ENCODE peak calls at places on chromosomes 5 and 9, in four cellular contexts. G is A549; N is CD8-positive, alpha-beta T cell; Z is heart left ventricle. L is an unnamed sample.

GRCh38 chr5:149205625-149206523 is 64.6 kb downstream of the ABLIM3 start:
- DNase-seq in G (no peak), N (no peak), Z (no peak), L (peak)

GRCh38 chr5:110055301-110055700 is 365.6 kb downstream of the MAN2A1 start:
- DNase-seq in G (no peak), N (no peak), Z (no peak), L (no peak)

GRCh38 chr9:136339173-136339957 is 12.0 kb downstream of the GPSM1 start:
- DNase-seq in G (peak), N (no peak), Z (peak), L (peak)

GRCh38 chr5:148984333-148984732 is 78.5 kb downstream of the SH3TC2 start:
- DNase-seq in G (peak), N (no peak), Z (no peak), L (peak)

GRCh38 chr5:128532127-128532526 is 5.9 kb downstream of the FBN2 start:
- DNase-seq in G (no peak), N (no peak), Z (no peak), L (no peak)

GRCh38 chr5:174381241-174381640 is 335.7 kb downstream of the NSG2 start:
- DNase-seq in G (no peak), N (no peak), Z (no peak), L (no peak)

GRCh38 chr9:34512131-34513078 is 10.4 kb downstream of the ENHO start:
- DNase-seq in G (no peak), N (no peak), Z (no peak), L (no peak)

GRCh38 chr9:133948571-133949485 is 43.3 kb downstream of the VAV2 start:
- DNase-seq in G (no peak), N (no peak), Z (no peak), L (no peak)

GRCh38 chr5:74205745-74206570 is 434.6 kb downstream of the ENC1 start:
- DNase-seq in G (no peak), N (no peak), Z (no peak), L (no peak)

GRCh38 chr9:98182069-98182820 is 10.2 kb downstream of the CORO2A start:
- DNase-seq in G (no peak), N (no peak), Z (no peak), L (peak)

GRCh38 chr9:27888661-27889295 is 315.5 kb upstream of the C9orf72 start:
- DNase-seq in G (peak), N (no peak), Z (no peak), L (peak)

GRCh38 chr5:55176176-55176818 is 3.3 kb upstream of the CDC20B start:
- DNase-seq in G (peak), N (no peak), Z (peak), L (no peak)

GRCh38 chr5:140342287-140342686 is 4.1 kb downstream of the HBEGF start:
- DNase-seq in G (no peak), N (no peak), Z (peak), L (no peak)

GRCh38 chr5:151596839-151597539 is 5.9 kb upstream of the FAT2 start:
- DNase-seq in G (no peak), N (no peak), Z (no peak), L (no peak)

GRCh38 chr9:103397868-103398600 is 402.9 kb downstream of the CYLC2 start:
- DNase-seq in G (peak), N (no peak), Z (no peak), L (peak)

GRCh38 chr5:141821430-141821925 is 56.7 kb downstream of the PCDH1 start:
- DNase-seq in G (peak), N (no peak), Z (no peak), L (peak)

GRCh38 chr5:96256795-96257470 is 176.1 kb downstream of the PCSK1 start:
- DNase-seq in G (peak), N (no peak), Z (no peak), L (peak)

GRCh38 chr9:34588671-34589370 is 703 bp downstream of the CNTFR start:
- DNase-seq in G (no peak), N (no peak), Z (no peak), L (no peak)

GRCh38 chr9:34485822-34486221 is 27.2 kb downstream of the DNAI1 start:
- DNase-seq in G (no peak), N (no peak), Z (no peak), L (no peak)

GRCh38 chr5:73615085-73615484 is 10.9 kb upstream of the ARHGEF28 start:
- DNase-seq in G (peak), N (no peak), Z (no peak), L (no peak)

GRCh38 chr9:85244856-85245255 is 496.9 kb downstream of the AGTPBP1 start:
- DNase-seq in G (no peak), N (no peak), Z (no peak), L (no peak)

GRCh38 chr5:112923148-112923917 is 1.3 kb upstream of the REEP5 start:
- DNase-seq in G (no peak), N (no peak), Z (no peak), L (no peak)

GRCh38 chr5:133867851-133868545 is 100.4 kb downstream of the C5orf15 start:
- DNase-seq in G (no peak), N (no peak), Z (no peak), L (no peak)

GRCh38 chr5:141483842-141484241 is 988 bp upstream of the PCDHGC4 start:
- DNase-seq in G (no peak), N (no peak), Z (no peak), L (no peak)

GRCh38 chr5:136014049-136014516 is 14.7 kb upstream of the TGFBI start:
- DNase-seq in G (no peak), N (no peak), Z (no peak), L (no peak)

GRCh38 chr9:96612105-96612965 is 7.3 kb downstream of the CDC14B start:
- DNase-seq in G (peak), N (no peak), Z (peak), L (peak)

GRCh38 chr9:136017813-136018190 is 56.6 kb upstream of the UBAC1 start:
- DNase-seq in G (no peak), N (no peak), Z (no peak), L (no peak)

GRCh38 chr9:16154570-16155078 is 601.8 kb downstream of the CCDC171 start:
- DNase-seq in G (peak), N (no peak), Z (no peak), L (peak)

GRCh38 chr5:175797521-175798038 is 73.8 kb upstream of the CPLX2 start:
- DNase-seq in G (peak), N (no peak), Z (no peak), L (no peak)

GRCh38 chr5:54558362-54558761 is 40.8 kb downstream of the SNX18 start:
- DNase-seq in G (no peak), N (no peak), Z (no peak), L (peak)

GRCh38 chr9:107137495-107138202 is 145.4 kb upstream of the RAD23B start:
- DNase-seq in G (peak), N (no peak), Z (no peak), L (peak)

DNA sequence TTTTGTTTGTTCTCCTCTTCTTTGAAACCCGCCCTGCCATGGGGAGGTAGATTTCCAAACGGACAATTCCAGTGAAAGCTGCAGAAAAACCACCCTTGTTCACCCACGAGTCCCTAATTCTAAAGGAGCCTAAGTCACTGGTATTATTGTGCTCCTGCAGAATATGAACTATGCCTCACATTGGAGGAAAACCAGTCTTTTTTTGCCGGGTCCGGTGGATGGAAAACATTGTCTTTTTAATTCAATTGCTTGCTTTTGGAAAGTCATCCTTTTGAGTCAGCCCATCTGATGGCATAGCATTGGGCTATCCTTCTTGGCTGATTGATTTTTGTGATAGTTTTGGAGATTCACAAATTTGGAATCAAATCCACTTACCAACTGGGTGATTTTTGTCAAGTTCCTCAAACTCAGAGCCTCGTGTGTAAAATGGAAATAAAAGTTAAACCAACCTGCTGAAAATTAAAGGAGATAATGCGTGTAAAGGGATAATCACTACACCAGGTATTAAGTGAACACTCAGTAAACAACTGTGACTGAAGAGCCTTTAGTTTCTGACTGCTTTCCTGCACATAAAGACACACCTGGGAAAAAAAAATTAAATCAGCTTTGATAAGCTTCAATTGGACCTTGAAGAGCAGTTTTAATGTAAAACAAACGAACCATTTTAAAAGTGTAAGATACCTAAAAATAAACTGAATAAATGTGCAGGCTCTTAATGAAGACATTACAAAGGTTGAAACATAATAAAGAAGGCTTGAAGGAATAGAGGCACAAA is 783 bp upstream of the CCNJL start:
- DNase-seq in G (no peak), N (no peak), Z (no peak), L (no peak)
- H3K4me3 ChIP-seq in G (peak), N (no peak), Z (peak), L (peak)

GRCh38 chr5:15627109-15627508 is 127.1 kb downstream of the FBXL7 start:
- DNase-seq in G (no peak), N (no peak), Z (no peak), L (no peak)
- TF ChIP-seq CTCF in G (no peak), N (no peak), Z (no peak), L (no peak)

DNA sequence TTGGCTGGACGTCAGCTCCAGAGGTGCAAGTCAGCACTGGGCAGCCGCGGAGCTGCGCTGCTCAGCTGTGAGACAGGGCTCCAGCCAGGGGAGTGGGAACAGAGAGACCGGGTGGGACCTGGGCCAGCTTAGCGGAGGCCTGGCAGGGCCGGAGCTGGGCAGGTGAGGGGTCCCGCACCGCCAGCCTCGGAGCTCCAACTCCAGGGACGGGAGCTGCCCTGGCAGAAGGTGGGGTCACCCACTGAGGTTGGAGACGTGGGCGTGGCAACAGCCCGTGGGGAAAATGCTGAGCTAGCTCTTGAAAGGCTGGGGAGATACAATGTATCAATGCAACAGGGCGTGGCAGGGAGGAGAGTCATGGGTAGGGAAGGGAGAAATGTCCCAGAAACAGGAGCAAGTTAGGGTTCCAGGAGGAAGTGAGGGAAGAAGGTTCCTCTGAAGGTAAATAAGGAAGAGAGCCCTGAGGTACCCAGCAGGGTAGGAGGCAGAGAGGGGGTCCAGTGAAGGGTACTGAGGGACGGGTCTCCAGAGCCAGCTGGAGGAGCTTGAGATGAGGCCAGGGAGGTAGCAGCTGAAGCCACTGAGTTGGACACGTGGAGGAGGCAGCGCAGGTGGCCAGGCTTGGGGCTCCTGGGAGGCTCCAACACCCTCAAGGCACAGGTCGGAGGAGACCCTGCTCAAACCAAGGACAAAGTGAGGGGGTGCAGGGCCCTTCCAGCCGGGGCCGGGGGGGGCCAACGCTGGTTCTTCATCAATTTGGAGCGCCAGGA is 736 bp upstream of the NKD2 start:
- DNase-seq in G (no peak), N (no peak), Z (peak), L (no peak)
- H3K4me3 ChIP-seq in G (peak), N (no peak), Z (no peak), L (no peak)

DNA sequence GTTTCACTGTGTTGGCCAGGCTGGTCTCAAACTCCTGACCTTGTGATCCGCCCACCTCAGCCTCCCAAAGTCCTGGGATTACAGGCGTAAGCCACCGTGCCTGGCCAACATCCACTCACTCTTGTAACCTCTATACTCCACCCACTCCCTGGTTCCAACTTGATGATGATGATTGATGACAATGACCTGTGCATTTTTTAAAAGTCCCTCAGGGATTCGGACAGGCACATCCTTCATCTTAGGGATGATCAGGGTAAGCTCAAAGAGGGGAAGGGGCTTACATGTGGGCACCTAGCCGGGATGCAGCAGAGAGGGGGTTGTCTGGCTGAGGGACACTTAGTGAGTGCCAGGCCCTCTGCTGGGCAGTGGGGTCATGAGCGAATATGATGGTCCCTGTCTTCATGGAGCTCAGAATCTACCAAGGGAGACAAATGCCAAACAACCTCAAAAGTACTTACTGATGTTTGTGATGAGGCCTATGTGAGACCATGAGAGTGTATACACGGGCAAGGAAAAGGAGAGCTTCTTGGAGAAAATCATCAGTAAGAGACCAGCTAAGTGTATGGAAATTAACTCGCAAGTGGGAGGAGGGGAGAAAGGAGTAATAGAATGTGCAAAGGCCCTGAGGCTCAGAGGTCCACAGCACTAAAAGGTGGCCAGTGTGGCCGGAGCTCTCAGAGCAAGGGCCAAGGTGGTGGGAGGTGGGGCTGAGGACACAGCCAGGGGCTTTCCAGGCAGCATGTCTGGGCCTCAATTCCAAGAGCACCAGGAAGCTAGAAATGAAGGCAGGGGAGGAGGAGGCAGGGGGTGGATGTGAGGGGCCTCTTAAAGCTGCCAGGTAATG is 27.4 kb downstream of the LHX2 start:
- DNase-seq in G (peak), N (no peak), Z (no peak), L (no peak)
- TF ChIP-seq CTCF in G (peak), N (no peak), Z (no peak), L (no peak)

DNA sequence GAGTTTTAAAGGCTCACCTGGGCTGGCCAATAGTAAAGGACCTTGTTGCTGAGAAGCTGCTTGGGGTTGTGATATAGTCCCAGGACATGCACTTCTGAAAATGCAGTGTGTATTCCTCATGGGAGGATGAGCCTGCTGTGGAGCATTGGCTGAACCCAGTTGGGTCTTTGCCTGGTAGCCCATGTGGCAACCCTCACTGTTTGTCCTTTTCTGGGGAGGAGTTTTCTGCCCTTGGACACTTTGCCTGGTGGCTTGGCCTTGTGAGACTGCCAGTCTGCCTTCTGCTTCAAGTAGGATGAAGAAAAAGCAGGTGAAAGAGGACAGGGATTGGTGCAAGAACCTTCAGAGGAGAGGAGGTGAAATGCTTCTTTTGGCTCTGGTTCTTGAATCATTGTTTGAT is 4.0 kb downstream of the TENT4A start:
- DNase-seq in G (no peak), N (no peak), Z (no peak), L (no peak)
- H3K4me3 ChIP-seq in G (no peak), N (no peak), Z (no peak), L (no peak)

L was measured in fibroblast of pulmonary artery.